ENCODE peak calls at places on chromosomes 6 and 20, in five cellular contexts. U is adrenal gland, J is OCI-LY7, I is heart left ventricle, V is brain microvascular endothelial cell. P is an unnamed sample.

GRCh38 chr6:131132360-131132759 is 2.9 kb upstream of the AKAP7 start:
- DNase-seq in U (no peak), J (no peak), I (no peak), V (no peak), P (no peak)

GRCh38 chr20:22810626-22811559 is 224.2 kb upstream of the SSTR4 start:
- DNase-seq in U (no peak), J (no peak), I (no peak), V (no peak), P (no peak)

GRCh38 chr20:22425344-22426295 is 158.8 kb downstream of the FOXA2 start:
- DNase-seq in U (no peak), J (no peak), I (no peak), V (no peak), P (no peak)

GRCh38 chr20:57388953-57389694 is 2.1 kb upstream of the RBM38 start:
- DNase-seq in U (peak; percentile 78), J (peak; percentile 82), I (peak; percentile 89), V (no peak), P (peak; percentile 3)

GRCh38 chr6:54876871-54877270 is 30.3 kb downstream of the FAM83B start:
- DNase-seq in U (no peak), J (no peak), I (no peak), V (no peak), P (no peak)

GRCh38 chr6:147194652-147195403 is 9.4 kb upstream of the STXBP5 start:
- DNase-seq in U (no peak), J (no peak), I (no peak), V (no peak), P (no peak)

GRCh38 chr6:89840538-89840937 is 10.9 kb downstream of the CASP8AP2 start:
- DNase-seq in U (no peak), J (no peak), I (no peak), V (peak; percentile 74), P (no peak)

GRCh38 chr20:17759449-17759848 is 59.7 kb downstream of the BANF2 start:
- DNase-seq in U (no peak), J (no peak), I (no peak), V (no peak), P (no peak)

DNA sequence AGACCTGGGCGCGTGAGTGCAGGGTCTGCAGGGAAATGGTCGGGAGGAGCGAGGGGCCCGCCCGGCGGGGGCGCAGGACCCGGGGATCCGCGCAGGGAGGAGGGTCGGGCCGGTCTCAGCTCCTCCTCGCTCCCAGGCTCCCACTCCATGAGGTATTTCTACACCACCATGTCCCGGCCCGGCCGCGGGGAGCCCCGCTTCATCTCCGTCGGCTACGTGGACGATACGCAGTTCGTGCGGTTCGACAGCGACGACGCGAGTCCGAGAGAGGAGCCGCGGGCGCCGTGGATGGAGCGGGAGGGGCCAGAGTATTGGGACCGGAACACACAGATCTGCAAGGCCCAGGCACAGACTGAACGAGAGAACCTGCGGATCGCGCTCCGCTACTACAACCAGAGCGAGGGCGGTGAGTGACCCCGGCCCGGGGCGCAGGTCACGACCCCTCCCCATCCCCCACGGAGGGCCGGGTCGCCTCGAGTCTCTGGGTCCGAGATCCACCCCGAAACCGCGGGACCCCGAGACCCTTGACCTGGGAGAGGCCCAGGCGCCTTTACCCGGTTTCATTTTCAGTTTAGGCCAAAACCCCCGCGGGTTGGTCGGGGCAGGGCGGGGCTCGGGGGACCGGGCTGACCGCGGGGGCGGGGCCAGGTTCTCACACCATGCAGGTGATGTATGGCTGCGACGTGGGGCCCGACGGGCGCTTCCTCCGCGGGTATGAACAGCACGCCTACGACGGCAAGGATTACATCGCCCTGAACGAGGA is 54.3 kb upstream of the HLA-A start:
- DNase-seq in U (peak; percentile 87), J (no peak), I (peak; percentile 91), V (peak; percentile 6), P (no peak)
- TF ChIP-seq CTCF in U (no peak), J (no peak), I (no peak), V (no peak), P (no peak)

GRCh38 chr20:3238616-3239025 is 369 bp downstream of the SLC4A11 start:
- DNase-seq in U (no peak), J (peak; percentile 53), I (no peak), V (no peak), P (no peak)

GRCh38 chr20:3239026-3239866 is at the start of gene SLC4A11:
- DNase-seq in U (peak; percentile 53), J (peak; percentile 68), I (peak; percentile 81), V (no peak), P (peak; percentile 23)

GRCh38 chr20:3237958-3238615 is 903 bp downstream of the SLC4A11 start:
- DNase-seq in U (no peak), J (peak; percentile 33), I (no peak), V (no peak), P (no peak)

GRCh38 chr20:3240776-3241363 is 1.9 kb upstream of the SLC4A11 start:
- DNase-seq in U (no peak), J (no peak), I (no peak), V (no peak), P (no peak)

GRCh38 chr20:3239867-3240775 is 1.1 kb upstream of the SLC4A11 start:
- DNase-seq in U (no peak), J (no peak), I (no peak), V (no peak), P (no peak)
- H3K4me3 ChIP-seq in U (peak overlapping the region; percentile 60), J (peak overlapping the region; percentile 73), I (peak overlapping the region; percentile 57), V (peak overlapping the region; percentile 52), P (peak overlapping the region; percentile 62)

DNA sequence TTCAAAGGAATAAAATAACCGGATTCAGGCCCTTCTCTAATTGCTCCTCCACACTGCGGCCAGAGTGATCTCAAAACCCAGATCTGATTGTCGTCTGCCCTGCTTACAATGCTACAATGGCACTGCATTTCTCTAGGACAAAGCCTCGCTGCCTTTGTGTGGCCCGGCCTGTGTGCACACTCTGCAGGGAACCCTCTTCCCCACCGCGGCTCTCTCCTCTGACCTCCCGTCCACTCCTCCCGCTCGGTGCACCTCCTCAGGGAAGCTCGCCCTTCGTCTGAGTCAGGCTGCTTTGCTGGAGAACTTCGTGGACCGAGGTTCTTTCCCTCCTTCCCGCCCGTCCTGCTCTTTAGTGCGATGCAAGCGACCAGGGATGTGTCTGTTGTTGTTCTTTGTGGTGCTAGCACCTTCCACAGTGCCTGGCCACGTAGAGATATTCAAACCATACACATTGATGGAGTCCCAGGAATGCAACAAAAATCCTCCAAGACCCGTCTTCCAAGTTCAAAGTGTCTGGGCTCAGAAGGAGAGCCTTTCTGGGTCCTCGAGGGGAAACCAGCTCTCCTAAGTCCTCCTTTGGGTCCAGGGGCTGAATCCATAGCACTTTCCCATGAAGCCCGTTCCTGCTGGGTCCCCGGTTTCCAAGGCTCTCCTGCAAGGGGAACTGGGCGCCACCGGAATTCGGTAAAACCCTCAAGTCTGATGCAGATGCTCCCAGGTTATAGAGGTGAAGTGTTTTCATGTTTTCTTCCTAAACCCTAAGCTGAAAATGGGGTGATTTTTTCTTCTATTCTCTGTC is 101.4 kb upstream of the SNX9 start:
- DNase-seq in U (no peak), J (no peak), I (no peak), V (no peak), P (no peak)
- TF ChIP-seq CTCF in U (no peak), J (no peak), I (no peak), V (no peak), P (no peak)

DNA sequence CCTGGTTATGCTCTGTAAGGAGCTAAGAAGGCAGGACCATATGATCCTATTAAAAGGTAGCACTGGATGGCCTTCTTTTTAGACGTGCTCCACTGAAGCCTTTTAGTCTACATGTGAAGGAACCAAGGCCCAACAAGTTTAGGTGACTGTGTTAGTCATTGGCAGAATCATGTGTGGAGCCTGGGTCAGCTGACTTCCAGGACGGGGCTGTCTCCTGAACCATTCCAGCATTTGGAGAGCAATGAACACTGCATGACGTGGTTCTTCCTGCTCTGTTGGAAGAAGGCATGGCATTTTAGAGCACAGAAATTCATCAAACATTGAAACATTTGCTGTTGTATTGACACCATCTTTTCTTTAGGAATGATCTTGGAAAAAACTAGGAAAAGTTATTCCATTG is 87.8 kb upstream of the TIAM2 start:
- DNase-seq in U (no peak), J (no peak), I (no peak), V (no peak), P (no peak)
- H3K4me3 ChIP-seq in U (no peak overlapping the region), J (no peak overlapping the region), I (no peak overlapping the region), V (no peak overlapping the region), P (no peak overlapping the region)

DNA sequence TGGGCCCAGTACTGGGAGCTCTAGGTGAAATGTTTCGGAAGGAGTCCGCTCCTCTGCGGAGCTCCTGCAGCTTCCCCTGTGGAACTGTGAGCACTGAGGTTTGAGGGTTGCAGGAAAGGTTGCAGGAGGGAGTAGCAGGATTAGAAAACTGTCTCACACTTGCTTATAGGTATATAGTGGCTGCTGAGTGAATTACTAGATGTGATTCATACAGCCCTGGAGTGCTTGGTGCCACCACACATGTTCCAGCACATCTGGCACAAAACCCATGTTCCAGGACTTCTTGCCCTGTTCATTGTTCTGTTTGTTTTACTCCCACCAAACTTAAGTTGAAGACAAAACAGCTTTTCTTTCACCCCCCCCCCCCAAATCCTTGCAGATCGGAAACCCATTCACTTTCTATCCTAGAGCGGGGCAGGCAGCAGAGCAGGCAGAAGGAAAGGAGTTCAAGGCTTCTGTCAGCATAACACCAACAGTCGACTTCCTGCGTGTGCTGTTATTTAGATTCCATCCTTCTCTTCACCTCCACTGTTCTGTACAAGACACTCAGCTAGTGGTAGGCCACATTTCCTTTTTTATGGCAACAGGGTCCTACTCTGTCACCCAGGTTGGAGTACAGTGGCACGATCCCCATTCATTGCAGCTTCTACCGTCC is 669 bp upstream of the PEX6 start:
- DNase-seq in U (no peak), J (peak; percentile 47), I (no peak), V (peak; percentile 23), P (no peak)
- TF ChIP-seq CTCF in U (no peak), J (no peak), I (no peak), V (no peak), P (no peak)

GRCh38 chr6:13800615-13801014 is 13.7 kb downstream of the MCUR1 start:
- DNase-seq in U (no peak), J (no peak), I (no peak), V (no peak), P (no peak)
- H3K4me3 ChIP-seq in U (no peak overlapping the region), J (no peak overlapping the region), I (no peak overlapping the region), V (no peak overlapping the region), P (no peak overlapping the region)

GRCh38 chr6:129280719-129281118 is 397.8 kb downstream of the LAMA2 start:
- DNase-seq in U (no peak), J (no peak), I (no peak), V (no peak), P (no peak)
- TF ChIP-seq CTCF in U (no peak), J (no peak), I (no peak), V (no peak), P (no peak)

P was measured in BJ.